ENCODE peak calls at places on chromosome 13, in seven cellular contexts. X is A549, K is K562, A is ovary, B is stomach, R is upper lobe of left lung, D is transverse colon. J is an unnamed sample.

GRCh38 chr13:51978836-51979556 is 32.3 kb downstream of the ATP7B start:
- DNase-seq in A (no peak), D (peak), R (no peak), X (no peak), K (peak), B (no peak), J (no peak)

GRCh38 chr13:43094901-43095300 is 71.5 kb downstream of the DNAJC15 start:
- DNase-seq in R (no peak), D (no peak), B (no peak), A (no peak), X (no peak), K (no peak), J (no peak)

GRCh38 chr13:99572921-99573320 is 71.6 kb downstream of the TM9SF2 start:
- DNase-seq in D (no peak), X (no peak), K (no peak), A (no peak), B (no peak), R (no peak), J (no peak)

GRCh38 chr13:38308736-38309135 is 40.9 kb upstream of the UFM1 start:
- DNase-seq in R (no peak), X (no peak), A (no peak), D (no peak), K (no peak), B (no peak), J (no peak)

GRCh38 chr13:72255908-72256307 is 388.9 kb upstream of the DACH1 start:
- DNase-seq in B (no peak), R (no peak), A (no peak), D (peak), K (no peak), X (no peak), J (no peak)

GRCh38 chr13:111292710-111293485 is 27.5 kb upstream of the TEX29 start:
- DNase-seq in R (no peak), X (no peak), A (no peak), K (no peak), D (no peak), B (no peak), J (no peak)

GRCh38 chr13:81142306-81142999 is 801.5 kb upstream of the SPRY2 start:
- DNase-seq in X (no peak), R (no peak), B (no peak), K (no peak), A (no peak), D (no peak), J (no peak)

GRCh38 chr13:83325454-83325853 is 556.8 kb downstream of the SLITRK1 start:
- DNase-seq in K (no peak), X (no peak), A (no peak), B (no peak), D (no peak), R (no peak), J (no peak)

GRCh38 chr13:28128030-28128429 is 10.3 kb upstream of the PAN3 start:
- DNase-seq in K (no peak), A (no peak), X (no peak), B (no peak), R (no peak), D (no peak), J (no peak)

GRCh38 chr13:31172001-31172400 is 10.3 kb upstream of the HSPH1 start:
- DNase-seq in D (no peak), X (no peak), K (no peak), R (no peak), B (no peak), A (no peak), J (no peak)

GRCh38 chr13:59542303-59542702 is 621.4 kb downstream of the DIAPH3 start:
- DNase-seq in A (no peak), D (no peak), R (no peak), X (no peak), K (no peak), B (no peak), J (no peak)

GRCh38 chr13:35804901-35805300 is 326.3 kb downstream of the DCLK1 start:
- DNase-seq in D (no peak), B (no peak), K (no peak), A (no peak), R (no peak), X (no peak), J (no peak)

GRCh38 chr13:27339299-27339698 is 68.7 kb downstream of the RASL11A start:
- DNase-seq in K (peak), D (peak), R (no peak), B (peak), X (peak), A (no peak), J (no peak)

GRCh38 chr13:25827986-25828385 is 223.8 kb downstream of the SHISA2 start:
- DNase-seq in K (no peak), R (no peak), A (no peak), D (no peak), B (no peak), X (no peak), J (no peak)

GRCh38 chr13:91714726-91715334 is 316.4 kb downstream of the GPC5 start:
- DNase-seq in A (no peak), D (no peak), R (no peak), B (no peak), K (no peak), X (no peak), J (no peak)

GRCh38 chr13:62113145-62113544 is 697.5 kb upstream of the PCDH20 start:
- DNase-seq in B (no peak), D (no peak), X (no peak), R (no peak), K (no peak), A (no peak), J (no peak)

GRCh38 chr13:111458739-111459138 is 138.3 kb downstream of the TEX29 start:
- DNase-seq in B (no peak), X (no peak), K (no peak), D (no peak), R (peak), A (no peak), J (no peak)

GRCh38 chr13:83666126-83666525 is 216.1 kb downstream of the SLITRK1 start:
- DNase-seq in R (no peak), A (no peak), K (no peak), D (no peak), X (no peak), B (no peak), J (no peak)

GRCh38 chr13:105220063-105220462 is 1315.4 kb downstream of the EFNB2 start:
- DNase-seq in K (no peak), R (no peak), A (no peak), X (no peak), D (no peak), B (no peak), J (no peak)

GRCh38 chr13:110037925-110038573 is 251.7 kb upstream of the IRS2 start:
- DNase-seq in X (no peak), D (no peak), R (no peak), A (no peak), K (no peak), B (no peak), J (no peak)

GRCh38 chr13:90321281-90321931 is 1026.1 kb upstream of the MIR17HG start:
- DNase-seq in D (no peak), K (no peak), X (no peak), R (no peak), A (no peak), B (no peak), J (no peak)

GRCh38 chr13:110323172-110323851 is 16.2 kb downstream of the COL4A2 start:
- DNase-seq in K (no peak), B (no peak), A (no peak), D (no peak), R (no peak), X (no peak), J (no peak)

GRCh38 chr13:76331948-76332712 is 554.1 kb downstream of the KCTD12 start:
- DNase-seq in X (no peak), R (no peak), K (no peak), B (no peak), D (no peak), A (no peak), J (no peak)

GRCh38 chr13:30892966-30893365 is 13.1 kb upstream of the MEDAG start:
- DNase-seq in A (no peak), B (no peak), D (no peak), K (peak), X (peak), R (peak), J (peak)

GRCh38 chr13:40505196-40505595 is 161.2 kb downstream of the FOXO1 start:
- DNase-seq in A (no peak), R (no peak), X (no peak), K (no peak), D (no peak), B (no peak), J (no peak)

GRCh38 chr13:105773241-105773640 is 762.2 kb downstream of the EFNB2 start:
- DNase-seq in R (no peak), K (no peak), X (no peak), A (no peak), D (no peak), B (no peak), J (no peak)

GRCh38 chr13:79485014-79485441 is 4.1 kb downstream of the NDFIP2 start:
- DNase-seq in K (no peak), D (peak), X (peak), R (no peak), B (peak), A (no peak), J (no peak)

GRCh38 chr13:89627991-89628390 is 1719.5 kb upstream of the MIR17HG start:
- DNase-seq in X (no peak), D (no peak), R (no peak), B (no peak), A (no peak), K (no peak), J (no peak)

GRCh38 chr13:72727417-72728289 is at the start of the genes BORA and MZT1:
- DNase-seq in R (peak), D (peak), K (peak), X (peak), B (peak), A (peak), J (peak)

GRCh38 chr13:33937373-33938087 is 119.6 kb downstream of the RFC3 start:
- DNase-seq in K (no peak), R (no peak), A (no peak), B (no peak), X (no peak), D (no peak), J (no peak)

GRCh38 chr13:76016799-76017198 is 380.7 kb downstream of the LMO7 start:
- DNase-seq in K (peak), D (peak), R (no peak), A (no peak), B (no peak), X (no peak), J (no peak)

GRCh38 chr13:54124700-54125099 is 1096.1 kb downstream of the OLFM4 start:
- DNase-seq in X (no peak), R (no peak), A (no peak), B (no peak), K (no peak), D (no peak), J (no peak)

GRCh38 chr13:60351326-60351725 is 45.7 kb upstream of the TDRD3 start:
- DNase-seq in D (no peak), B (no peak), K (no peak), A (no peak), R (no peak), X (no peak), J (no peak)

GRCh38 chr13:23934481-23934880 is 37.2 kb upstream of the C1QTNF9B start:
- DNase-seq in A (no peak), R (no peak), X (no peak), K (no peak), D (no peak), B (no peak), J (no peak)

GRCh38 chr13:35964764-35965163 is 166.4 kb downstream of the DCLK1 start:
- DNase-seq in X (no peak), B (no peak), A (no peak), D (no peak), K (no peak), R (no peak), J (no peak)

GRCh38 chr13:76637651-76638111 is 248.5 kb downstream of the KCTD12 start:
- DNase-seq in X (no peak), D (no peak), K (no peak), B (no peak), A (no peak), R (no peak), J (no peak)

GRCh38 chr13:99955107-99955746 is 16.3 kb downstream of the ZIC5 start:
- DNase-seq in K (no peak), D (no peak), X (no peak), A (no peak), B (no peak), R (peak), J (no peak)

DNA sequence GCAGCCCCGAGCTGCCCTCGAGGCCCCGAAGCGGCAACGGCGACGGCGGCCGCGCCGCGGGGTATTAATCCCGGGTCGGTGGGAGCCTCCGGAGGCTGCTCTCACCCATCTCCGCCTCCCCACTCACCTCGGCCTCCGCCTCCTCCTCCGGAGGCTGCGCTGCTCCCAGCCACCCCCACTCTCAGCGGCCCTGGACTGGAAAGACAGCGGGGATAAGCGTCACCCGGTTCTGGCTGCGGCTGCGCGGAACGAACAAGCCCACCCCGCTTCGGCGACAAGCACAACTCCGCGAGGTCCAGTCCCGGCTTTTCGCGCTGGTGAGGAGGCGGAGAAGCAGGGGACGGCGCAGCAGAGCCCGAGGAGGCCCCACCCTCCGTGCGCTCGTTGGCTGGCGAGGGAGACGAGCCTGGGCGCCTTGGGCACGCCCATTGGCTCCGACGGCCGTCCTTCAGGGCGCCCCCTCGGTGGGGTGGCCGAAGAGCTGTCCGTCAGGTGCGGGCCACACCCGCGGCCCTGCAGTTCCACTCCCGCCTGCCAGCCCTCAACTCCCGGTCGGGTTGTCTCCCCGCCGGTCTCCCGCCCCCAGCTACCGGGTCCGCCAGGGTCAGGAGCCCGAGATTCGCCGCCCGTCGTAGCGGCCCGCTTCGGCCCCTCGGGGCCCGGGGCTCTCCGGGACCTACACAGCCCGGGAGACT is at the start of gene ZMYM5:
- DNase-seq in R (peak), K (peak), A (peak), X (peak), D (peak), B (peak), J (peak)
- TF ChIP-seq POLR2A in R (peak), K (peak), A (peak), X (peak), D (peak), B (peak), J (peak)

DNA sequence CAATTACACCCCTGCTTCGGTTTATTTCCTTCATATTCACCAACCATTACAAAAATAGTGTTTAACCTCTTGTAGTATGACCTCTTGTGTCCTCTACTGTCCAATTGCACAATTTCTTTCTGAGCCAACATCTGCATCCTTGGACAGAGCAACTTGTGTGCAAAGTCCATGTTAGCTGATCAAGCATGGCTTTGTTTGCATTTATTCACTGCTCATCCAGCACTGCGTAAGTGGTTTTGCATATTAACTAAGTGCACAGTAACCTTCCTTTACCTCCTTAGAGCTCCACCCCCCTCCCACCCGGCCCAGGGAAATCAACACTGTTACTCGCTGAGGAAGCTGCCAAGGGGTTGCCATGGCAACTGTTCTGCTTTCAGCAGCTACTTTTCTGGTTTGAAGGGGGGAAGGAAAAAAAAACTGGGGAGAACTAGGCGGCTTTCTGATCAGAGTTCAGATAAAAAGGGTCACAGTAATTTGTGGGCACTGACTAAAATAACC is 153.5 kb upstream of the KLF12 start:
- DNase-seq in R (no peak), B (peak), D (peak), X (no peak), A (peak), K (no peak), J (peak)
- TF ChIP-seq EP300 in R (no peak), B (no peak), D (no peak), X (no peak), A (no peak), K (no peak), J (no peak)

GRCh38 chr13:101272886-101273285 is 143.4 kb downstream of the NALCN start:
- DNase-seq in K (no peak), R (no peak), B (no peak), D (no peak), A (no peak), X (no peak), J (no peak)
- TF ChIP-seq POLR2A in K (no peak), R (no peak), B (no peak), D (no peak), A (no peak), X (no peak), J (no peak)

GRCh38 chr13:50643055-50643454 is 200.4 kb downstream of the DLEU7 start:
- DNase-seq in X (no peak), B (no peak), K (no peak), R (no peak), D (no peak), A (no peak), J (no peak)

GRCh38 chr13:50650478-50650877 is 193.0 kb downstream of the DLEU7 start:
- DNase-seq in X (no peak), A (no peak), D (no peak), B (no peak), K (no peak), R (no peak), J (no peak)

GRCh38 chr13:50646070-50646469 is 197.4 kb downstream of the DLEU7 start:
- DNase-seq in D (no peak), A (no peak), K (no peak), R (no peak), X (no peak), B (no peak), J (no peak)

GRCh38 chr13:50644081-50644871 is 199.2 kb downstream of the DLEU7 start:
- DNase-seq in D (no peak), X (no peak), A (no peak), R (no peak), K (no peak), B (no peak), J (no peak)

DNA sequence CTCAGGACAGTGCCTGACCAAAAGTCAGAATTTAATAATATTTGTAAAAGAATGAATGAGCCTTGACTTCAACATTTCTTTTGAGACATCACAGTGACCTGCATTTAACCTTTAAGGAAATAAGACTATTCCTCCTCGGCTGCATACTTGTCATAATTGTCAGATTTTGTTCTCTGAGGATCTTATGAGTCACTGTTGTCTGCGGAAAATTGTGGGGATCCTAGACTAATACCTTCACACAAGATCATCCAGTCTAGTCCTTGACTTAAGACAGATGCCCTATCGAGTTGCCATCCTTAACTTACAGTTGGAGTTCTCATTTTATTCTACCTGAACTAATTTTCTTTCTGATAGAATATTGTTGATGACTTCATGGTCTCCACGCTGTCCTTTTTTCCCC is 198.4 kb downstream of the DLEU7 start:
- DNase-seq in B (no peak), K (no peak), A (no peak), R (no peak), D (no peak), X (no peak), J (no peak)
- TF ChIP-seq EP300 in B (no peak), K (no peak), A (no peak), R (no peak), D (no peak), X (no peak), J (no peak)

GRCh38 chr13:48533207-48533499 is 273 bp upstream of the RCBTB2 start:
- DNase-seq in R (no peak), A (no peak), B (no peak), D (no peak), K (no peak), X (peak), J (no peak)

GRCh38 chr13:48531416-48532145 is 1.3 kb downstream of the RCBTB2 start:
- DNase-seq in X (no peak), A (no peak), K (no peak), D (no peak), R (no peak), B (no peak), J (no peak)

GRCh38 chr13:48532146-48532472 is 771 bp downstream of the RCBTB2 start:
- DNase-seq in A (no peak), R (no peak), K (no peak), B (no peak), X (no peak), D (no peak), J (peak)

GRCh38 chr13:48533986-48534600 is 1.2 kb upstream of the RCBTB2 start:
- DNase-seq in A (no peak), K (no peak), X (no peak), B (no peak), R (no peak), D (no peak), J (no peak)

GRCh38 chr13:48532473-48533206 is at the start of gene RCBTB2:
- DNase-seq in B (peak), X (peak), R (peak), D (peak), A (peak), K (peak), J (peak)
- TF ChIP-seq POLR2A in B (peak), X (peak), R (peak), D (peak), A (peak), K (peak), J (peak)

GRCh38 chr13:65943024-65943423 is 1287.1 kb downstream of the PCDH9 start:
- DNase-seq in B (no peak), R (no peak), D (no peak), X (no peak), A (no peak), K (no peak), J (no peak)
- TF ChIP-seq EP300 in B (no peak), R (no peak), D (no peak), X (no peak), A (no peak), K (no peak), J (no peak)

J was measured in tibial nerve.